ENCODE peak calls at places on chromosome 3, in five cellular contexts. One of them, this sample, is unnamed.
A peak's percentile ranks its signal among the peaks of the same experiment; 100 is the strongest.

GRCh38 chr3:191393146-191393545 is 62.8 kb upstream of the UTS2B start:
- DNase-seq in AG09319: no peak
- DNase-seq in tibial artery: no peak
- DNase-seq in H4: no peak
- DNase-seq in mesenteric fat pad: no peak
- DNase-seq in this sample: no peak

GRCh38 chr3:99696497-99696896 is 58.1 kb downstream of the COL8A1 start:
- DNase-seq in H4: no peak
- DNase-seq in tibial artery: no peak
- DNase-seq in mesenteric fat pad: no peak
- DNase-seq in AG09319: no peak
- DNase-seq in this sample: no peak

GRCh38 chr3:43071313-43071893 is 34.5 kb downstream of the POMGNT2 start:
- DNase-seq in tibial artery: no peak
- DNase-seq in AG09319: no peak
- DNase-seq in mesenteric fat pad: no peak
- DNase-seq in H4: no peak
- DNase-seq in this sample: no peak

GRCh38 chr3:39718674-39719595 is 90.5 kb upstream of the MYRIP start:
- DNase-seq in H4: peak; percentile 14
- DNase-seq in AG09319: peak; percentile 15
- DNase-seq in mesenteric fat pad: no peak
- DNase-seq in tibial artery: no peak
- DNase-seq in this sample: no peak

GRCh38 chr3:190299969-190300368 is 22.3 kb downstream of the CLDN1 start:
- DNase-seq in mesenteric fat pad: no peak
- DNase-seq in H4: no peak
- DNase-seq in tibial artery: no peak
- DNase-seq in AG09319: no peak
- DNase-seq in this sample: no peak

GRCh38 chr3:132787616-132788015 is 65.4 kb upstream of the NPHP3 start:
- DNase-seq in tibial artery: no peak
- DNase-seq in H4: no peak
- DNase-seq in mesenteric fat pad: no peak
- DNase-seq in AG09319: no peak
- DNase-seq in this sample: no peak

GRCh38 chr3:117657278-117657677 is 947.7 kb downstream of the TUSC7 start:
- DNase-seq in mesenteric fat pad: no peak
- DNase-seq in H4: no peak
- DNase-seq in AG09319: no peak
- DNase-seq in tibial artery: no peak
- DNase-seq in this sample: no peak

GRCh38 chr3:187919018-187919417 is 173.8 kb upstream of the BCL6 start:
- DNase-seq in tibial artery: no peak
- DNase-seq in H4: no peak
- DNase-seq in mesenteric fat pad: no peak
- DNase-seq in AG09319: no peak
- DNase-seq in this sample: peak; percentile 73

GRCh38 chr3:132256984-132257383 is 60.2 kb upstream of the ACP3 start:
- DNase-seq in tibial artery: no peak
- DNase-seq in mesenteric fat pad: no peak
- DNase-seq in H4: peak; percentile 69
- DNase-seq in AG09319: peak; percentile 24
- DNase-seq in this sample: no peak

GRCh38 chr3:153963012-153963411 is 158.2 kb upstream of the ARHGEF26 start:
- DNase-seq in mesenteric fat pad: no peak
- DNase-seq in tibial artery: no peak
- DNase-seq in H4: no peak
- DNase-seq in AG09319: no peak
- DNase-seq in this sample: no peak

GRCh38 chr3:5136619-5137429 is 14.7 kb downstream of the ARL8B start:
- DNase-seq in AG09319: no peak
- DNase-seq in tibial artery: no peak
- DNase-seq in mesenteric fat pad: no peak
- DNase-seq in H4: no peak
- DNase-seq in this sample: no peak

GRCh38 chr3:196778755-196779154 is 39.1 kb downstream of the PAK2 start:
- DNase-seq in tibial artery: no peak
- DNase-seq in H4: peak; percentile 27
- DNase-seq in AG09319: peak; percentile 50
- DNase-seq in mesenteric fat pad: no peak
- DNase-seq in this sample: no peak

GRCh38 chr3:184756151-184756681 is 44.4 kb upstream of the MAGEF1 start:
- DNase-seq in mesenteric fat pad: no peak
- DNase-seq in AG09319: no peak
- DNase-seq in H4: no peak
- DNase-seq in tibial artery: no peak
- DNase-seq in this sample: no peak

GRCh38 chr3:8657804-8658311 is 13.3 kb upstream of the SSUH2 start:
- DNase-seq in AG09319: no peak
- DNase-seq in H4: peak; percentile 56
- DNase-seq in mesenteric fat pad: no peak
- DNase-seq in tibial artery: no peak
- DNase-seq in this sample: no peak

GRCh38 chr3:52774066-52774713 is 3.2 kb upstream of the ITIH1 start:
- DNase-seq in H4: no peak
- DNase-seq in tibial artery: no peak
- DNase-seq in mesenteric fat pad: peak; percentile 43
- DNase-seq in AG09319: no peak
- DNase-seq in this sample: no peak

GRCh38 chr3:5138214-5138981 is 16.3 kb downstream of the ARL8B start:
- DNase-seq in H4: no peak
- DNase-seq in tibial artery: no peak
- DNase-seq in mesenteric fat pad: no peak
- DNase-seq in AG09319: no peak
- DNase-seq in this sample: no peak

This sample was measured in CD14-positive monocyte.